ENCODE peak calls at places on chromosomes 16 and 17, in five cellular contexts. G is A549, E is transverse colon, V is heart right ventricle, R is BJ. K is an unnamed sample.

GRCh38 chr17:56074366-56074765 is 78.9 kb upstream of the ANKFN1 start:
- DNase-seq in G (no peak), E (no peak), V (no peak), R (no peak), K (no peak)

GRCh38 chr17:18905226-18905625 is 46.7 kb upstream of the SLC5A10 start:
- DNase-seq in G (no peak), E (no peak), V (no peak), R (no peak), K (no peak)

GRCh38 chr17:38602453-38602852 is 3.3 kb downstream of the SRCIN1 start:
- DNase-seq in G (no peak), E (no peak), V (no peak), R (no peak), K (no peak)

GRCh38 chr16:31063843-31064611 is 10.0 kb downstream of the ZNF668 start:
- DNase-seq in G (no peak), E (no peak), V (no peak), R (no peak), K (no peak)

GRCh38 chr17:78908426-78908825 is 5.4 kb upstream of the CEP295NL start:
- DNase-seq in G (no peak), E (no peak), V (no peak), R (no peak), K (no peak)

GRCh38 chr16:80691111-80691761 is 113.2 kb downstream of the CDYL2 start:
- DNase-seq in G (no peak), E (no peak), V (no peak), R (no peak), K (no peak)

GRCh38 chr17:45341389-45342158 is 24.8 kb upstream of the MAP3K14 start:
- DNase-seq in G (peak; percentile 96), E (peak; percentile 7), V (peak; percentile 72), R (peak; percentile 76), K (peak; percentile 95)

GRCh38 chr17:39525801-39526506 is 64.7 kb downstream of the CDK12 start:
- DNase-seq in G (no peak), E (no peak), V (no peak), R (no peak), K (no peak)

GRCh38 chr17:7217113-7217987 is 2.3 kb downstream of the DLG4 start:
- DNase-seq in G (peak; percentile 74), E (peak; percentile 63), V (peak; percentile 52), R (no peak), K (no peak)

GRCh38 chr17:57086069-57086930 is 1.3 kb downstream of the AKAP1 start:
- DNase-seq in G (peak; percentile 79), E (peak; percentile 83), V (peak; percentile 43), R (no peak), K (no peak)

GRCh38 chr16:89090669-89091426 is 2.8 kb upstream of the ACSF3 start:
- DNase-seq in G (no peak), E (no peak), V (no peak), R (no peak), K (no peak)

GRCh38 chr17:36641877-36642845 is 40.8 kb downstream of the MRM1 start:
- DNase-seq in G (peak; percentile 22), E (peak; percentile 54), V (no peak), R (no peak), K (no peak)

GRCh38 chr16:71320021-71320420 is 30.8 kb upstream of the CMTR2 start:
- DNase-seq in G (no peak), E (no peak), V (no peak), R (no peak), K (no peak)

GRCh38 chr17:59362811-59363205 is 31.4 kb downstream of the YPEL2 start:
- DNase-seq in G (no peak), E (no peak), V (no peak), R (no peak), K (no peak)
- H3K4me3 ChIP-seq in G (no peak overlapping the region), E (peak overlapping the region; percentile 9), V (no peak overlapping the region), R (no peak overlapping the region), K (no peak overlapping the region)

GRCh38 chr17:68019675-68020450 is 15.7 kb upstream of the KPNA2 start:
- DNase-seq in G (peak; percentile 97), E (peak; percentile 98), V (peak; percentile 97), R (peak; percentile 78), K (peak; percentile 75)
- TF ChIP-seq CTCF in G (no peak), E (peak; percentile 46), V (peak; percentile 59), R (peak; percentile 21), K (no peak)

GRCh38 chr16:67647681-67648080 is 2.7 kb downstream of the CARMIL2 start:
- DNase-seq in G (no peak), E (no peak), V (no peak), R (no peak), K (no peak)
- H3K4me3 ChIP-seq in G (no peak overlapping the region), E (no peak overlapping the region), V (no peak overlapping the region), R (no peak overlapping the region), K (no peak overlapping the region)

GRCh38 chr17:246851-247421 is 65.5 kb upstream of the DOC2B start:
- DNase-seq in G (no peak), E (peak; percentile 6), V (no peak), R (no peak), K (no peak)
- TF ChIP-seq CTCF in G (no peak), E (no peak), V (no peak), R (no peak), K (no peak)

DNA sequence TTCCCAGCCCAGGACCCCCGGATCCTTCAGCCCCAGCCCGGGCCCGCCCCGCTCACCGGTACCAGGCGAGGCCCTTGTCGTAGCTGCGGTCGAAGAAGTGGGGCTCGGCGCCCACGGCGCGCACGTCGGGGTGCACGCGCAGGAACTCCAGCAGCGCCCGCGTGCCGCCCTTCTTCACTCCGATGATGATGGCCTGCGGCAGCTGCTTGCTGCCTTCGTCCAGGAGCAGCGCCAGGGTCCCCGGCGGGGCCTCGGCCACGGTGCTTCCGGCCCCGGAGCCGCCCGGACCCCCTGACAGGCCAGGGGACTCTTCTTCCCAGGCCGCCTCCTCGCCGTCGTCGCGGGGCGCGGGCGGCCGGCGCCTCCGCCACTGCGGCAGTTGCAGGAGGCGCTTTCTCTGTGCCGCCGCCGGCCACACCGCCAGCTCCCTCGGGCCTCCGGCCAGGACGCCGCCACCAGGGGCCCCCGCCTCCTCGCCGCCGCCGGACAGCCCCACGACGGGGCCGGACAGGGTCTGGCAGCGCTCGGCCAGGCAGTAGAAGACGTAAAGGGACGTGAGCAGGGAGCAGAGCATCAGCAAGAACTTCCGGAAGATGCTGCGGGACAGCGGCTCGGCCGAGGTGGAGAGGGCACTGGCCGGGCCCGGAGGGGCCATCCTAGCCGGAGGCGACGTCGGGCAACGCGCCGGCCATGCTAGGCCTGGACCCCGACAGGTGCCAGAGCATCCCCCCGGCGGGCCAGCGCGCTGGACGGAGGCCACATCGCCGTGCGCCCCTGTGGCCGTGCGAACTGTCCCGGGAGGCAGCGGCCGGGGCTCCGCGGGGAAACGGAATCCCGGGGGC is 1.0 kb downstream of the HS3ST3A1 start:
- DNase-seq in G (no peak), E (no peak), V (peak; percentile 15), R (no peak), K (no peak)
- H3K4me3 ChIP-seq in G (no peak overlapping the region), E (peak overlapping the region; percentile 52), V (peak overlapping the region; percentile 38), R (peak overlapping the region; percentile 70), K (peak overlapping the region; percentile 67)

GRCh38 chr17:15216481-15216880 is 48.6 kb downstream of the PMP22 start:
- DNase-seq in G (no peak), E (no peak), V (no peak), R (no peak), K (no peak)

GRCh38 chr17:15210247-15210646 is 54.9 kb downstream of the PMP22 start:
- DNase-seq in G (no peak), E (no peak), V (no peak), R (no peak), K (no peak)

GRCh38 chr17:15213381-15214087 is 51.6 kb downstream of the PMP22 start:
- DNase-seq in G (no peak), E (no peak), V (no peak), R (no peak), K (peak; percentile 13)
- TF ChIP-seq CTCF in G (peak; percentile 46), E (no peak), V (peak; percentile 52), R (peak; percentile 48), K (peak; percentile 55)

DNA sequence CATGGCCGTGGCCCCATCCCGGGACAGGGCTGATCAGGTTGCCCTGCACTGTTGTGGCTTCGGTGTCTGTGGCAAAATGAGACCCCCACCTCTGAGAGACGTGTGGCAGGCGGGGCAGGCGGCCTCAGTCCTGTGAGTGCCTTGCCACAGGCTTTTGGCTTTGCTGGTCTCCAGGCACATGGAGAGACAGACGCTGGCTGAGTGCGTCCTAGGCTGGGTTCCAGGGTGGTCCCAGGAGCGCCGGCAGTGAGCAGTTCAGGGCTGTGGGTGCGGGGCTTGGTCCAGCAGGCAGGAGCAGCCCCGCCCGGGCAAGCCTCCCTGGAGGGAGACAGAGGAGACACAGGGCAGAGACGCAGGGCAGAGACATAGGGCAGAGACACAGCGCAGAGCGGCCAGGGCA is 29.2 kb downstream of the SOX8 start:
- DNase-seq in G (no peak), E (no peak), V (no peak), R (no peak), K (no peak)
- H3K4me3 ChIP-seq in G (no peak overlapping the region), E (no peak overlapping the region), V (no peak overlapping the region), R (no peak overlapping the region), K (no peak overlapping the region)

DNA sequence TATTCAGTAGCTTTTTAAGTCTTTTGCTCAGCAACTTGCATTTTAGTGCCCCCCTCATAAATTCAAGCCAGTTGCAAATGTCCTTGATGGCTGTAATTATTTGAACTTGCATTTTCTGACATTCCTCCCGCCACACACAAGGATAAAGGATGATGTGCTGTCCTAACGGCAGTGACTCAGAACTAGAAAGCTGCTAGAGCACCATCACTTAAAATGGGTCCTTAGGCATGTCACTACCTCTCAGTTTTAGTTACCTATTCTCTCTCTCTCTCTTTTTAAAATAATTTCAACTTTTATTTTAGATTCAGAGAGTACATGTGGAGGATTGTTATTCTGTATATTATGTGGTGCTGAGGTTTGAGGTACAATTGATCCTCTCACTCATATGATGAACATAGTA is 306.8 kb downstream of the CNTNAP4 start:
- DNase-seq in G (no peak), E (no peak), V (no peak), R (no peak), K (no peak)
- TF ChIP-seq CTCF in G (no peak), E (no peak), V (no peak), R (no peak), K (no peak)

DNA sequence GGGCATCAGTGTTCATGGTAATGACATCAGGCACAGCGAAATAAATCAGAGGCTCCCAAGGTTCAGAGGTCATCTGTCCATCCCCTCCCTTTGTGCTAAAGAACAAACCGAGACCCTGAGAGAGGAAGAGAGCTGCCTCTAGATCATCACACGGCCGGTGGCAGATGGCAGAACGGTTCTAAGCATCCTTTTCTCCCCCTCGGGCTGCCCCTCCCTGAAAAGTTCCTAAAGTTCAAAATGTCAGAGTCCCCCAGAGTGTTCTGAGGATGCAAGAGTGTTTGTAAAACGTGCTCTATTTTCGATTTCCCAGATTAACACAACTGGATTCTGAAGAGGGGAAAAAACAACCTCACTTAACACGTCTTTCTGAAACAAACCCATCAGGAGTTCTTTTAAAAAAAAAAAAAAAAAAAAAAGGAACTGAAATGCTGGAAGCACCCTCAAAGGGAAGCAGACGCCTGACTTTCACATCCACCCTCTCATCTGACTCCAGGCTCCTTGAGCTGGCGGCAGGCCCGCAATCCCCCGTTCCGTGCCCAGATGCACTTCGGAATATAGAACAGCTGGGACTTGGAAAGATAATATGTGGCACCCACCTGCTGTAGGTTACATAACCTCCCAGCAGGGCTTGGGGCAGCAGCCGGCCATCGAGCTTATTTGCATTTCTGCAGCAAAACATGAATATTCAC is 115.5 kb upstream of the SMURF2 start:
- DNase-seq in G (no peak), E (peak; percentile 54), V (peak; percentile 49), R (no peak), K (no peak)
- H3K4me3 ChIP-seq in G (no peak overlapping the region), E (peak overlapping the region; percentile 45), V (peak overlapping the region; percentile 9), R (no peak overlapping the region), K (no peak overlapping the region)